ENCODE peak calls at places on chromosome X, in six cellular contexts. C is activated CD4-positive, CD25-positive, alpha-beta regulatory T cell treated with anti-CD3 and anti-CD28 coated beads, Interleukin-2, amount 50 U/mL, for 24 hours; S is activated CD8-positive, alpha-beta memory T cell treated with anti-CD3 and anti-CD28 coated beads, Interleukin-2, amount 10 ng/mL, durations not matched to agents 7 days and 5 days; I is pancreas; J is SK-N-SH treated with all-trans-retinoic acid at 6 μM for 48 hours; L is right lobe of liver. V is an unnamed sample.

GRCh38 chrX:107154787-107155620 is 36.4 kb upstream of the RBM41 start:
- ATAC-seq in C (peak), S (no peak), I (no peak), J (peak), L (no peak), V (peak)

GRCh38 chrX:68912113-68912980 is 83.5 kb downstream of the EFNB1 start:
- ATAC-seq in C (no peak), S (no peak), I (no peak), J (no peak), L (no peak), V (no peak)

GRCh38 chrX:8037593-8038348 is 110.6 kb upstream of the PNPLA4 start:
- ATAC-seq in C (no peak), S (no peak), I (no peak), J (no peak), L (no peak), V (no peak)

GRCh38 chrX:16870861-16871584 is 861 bp upstream of the RBBP7 start:
- ATAC-seq in C (no peak), S (no peak), I (no peak), J (peak), L (peak), V (peak)

GRCh38 chrX:72620550-72621145 is 48.0 kb upstream of the HDAC8 start:
- ATAC-seq in C (peak), S (peak), I (peak), J (peak), L (peak), V (peak)

GRCh38 chrX:96407043-96407442 is 277.6 kb upstream of the DIAPH2 start:
- ATAC-seq in C (no peak), S (no peak), I (peak), J (peak), L (peak), V (no peak)

GRCh38 chrX:73944582-73944947 is 359.4 kb upstream of the ZCCHC13 start:
- ATAC-seq in C (no peak), S (peak), I (peak), J (peak), L (no peak), V (no peak)

GRCh38 chrX:81174286-81174685 is 27.4 kb downstream of the HMGN5 start:
- ATAC-seq in C (no peak), S (peak), I (no peak), J (peak), L (peak), V (no peak)

GRCh38 chrX:152204919-152205318 is 66.5 kb upstream of the MAGEA10 start:
- ATAC-seq in C (no peak), S (no peak), I (no peak), J (no peak), L (no peak), V (no peak)

GRCh38 chrX:104913348-104913747 is 307.1 kb downstream of the TEX13A start:
- ATAC-seq in C (no peak), S (no peak), I (no peak), J (peak), L (peak), V (no peak)

GRCh38 chrX:48910926-48911406 is 480 bp downstream of the SLC35A2 start:
- ATAC-seq in C (peak), S (peak), I (no peak), J (peak), L (no peak), V (peak)

GRCh38 chrX:15151267-15152196 is 118.4 kb downstream of the ASB9 start:
- ATAC-seq in C (peak), S (peak), I (no peak), J (no peak), L (no peak), V (peak)

GRCh38 chrX:144335402-144335801 is 451.5 kb downstream of the UBE2NL start:
- ATAC-seq in C (no peak), S (no peak), I (no peak), J (no peak), L (no peak), V (no peak)

GRCh38 chrX:53233536-53233935 is 8.5 kb upstream of the KDM5C start:
- ATAC-seq in C (no peak), S (no peak), I (no peak), J (no peak), L (no peak), V (no peak)

GRCh38 chrX:2401201-2401589 is 99.6 kb downstream of the DHRSX start:
- ATAC-seq in C (no peak), S (no peak), I (no peak), J (no peak), L (no peak), V (no peak)

GRCh38 chrX:154021131-154021611 is 1.5 kb upstream of the IRAK1 start:
- ATAC-seq in C (no peak), S (no peak), I (no peak), J (peak), L (no peak), V (peak)

GRCh38 chrX:141897690-141898089 is 6.0 kb upstream of the MAGEC1 start:
- ATAC-seq in C (no peak), S (no peak), I (no peak), J (no peak), L (no peak), V (no peak)

GRCh38 chrX:22246620-22247019 is 26.1 kb upstream of the CBLL2 start:
- ATAC-seq in C (no peak), S (no peak), I (no peak), J (no peak), L (no peak), V (no peak)

GRCh38 chrX:109347618-109348017 is 134.3 kb downstream of the GUCY2F start:
- ATAC-seq in C (no peak), S (no peak), I (no peak), J (no peak), L (no peak), V (no peak)

GRCh38 chrX:132367984-132368383 is 120.9 kb downstream of the MBNL3 start:
- ATAC-seq in C (no peak), S (no peak), I (no peak), J (no peak), L (peak), V (no peak)

GRCh38 chrX:16718824-16719333 is 533 bp upstream of the SYAP1 start:
- ATAC-seq in C (no peak), S (no peak), I (no peak), J (no peak), L (no peak), V (no peak)

GRCh38 chrX:53435997-53436396 is 1.8 kb upstream of the HSD17B10 start:
- ATAC-seq in C (no peak), S (peak), I (peak), J (peak), L (peak), V (peak)